ENCODE peak calls at places on chromosomes 16 and 17, in five cellular contexts. H is esophagus squamous epithelium, V is suprapubic skin, Y is A549, X is sigmoid colon. N is an unnamed sample.

GRCh38 chr16:23642246-23642774 is 1.0 kb downstream of the DCTN5 start:
- DNase-seq in V (no peak), X (no peak), H (no peak), Y (no peak), N (no peak)

GRCh38 chr16:11036040-11036439 is 91.7 kb downstream of the CLEC16A start:
- DNase-seq in Y (no peak), X (no peak), H (no peak), V (no peak), N (peak)

GRCh38 chr17:83058478-83059167 is 20.8 kb upstream of the METRNL start:
- DNase-seq in V (no peak), H (no peak), Y (no peak), X (peak), N (no peak)

GRCh38 chr17:42639484-42640474 is 19.3 kb upstream of the TUBG2 start:
- DNase-seq in X (no peak), Y (no peak), V (no peak), H (no peak), N (no peak)

GRCh38 chr17:76276461-76277299 is 11.5 kb downstream of the UBALD2 start:
- DNase-seq in H (no peak), Y (no peak), X (no peak), V (no peak), N (no peak)

GRCh38 chr17:49509588-49509917 is 14.5 kb downstream of the NGFR start:
- DNase-seq in Y (no peak), X (no peak), V (no peak), H (no peak), N (no peak)

GRCh38 chr16:81495321-81496234 is 51.0 kb downstream of the CMIP start:
- DNase-seq in Y (no peak), H (no peak), X (no peak), V (peak), N (no peak)

GRCh38 chr17:60089097-60089844 is 10.6 kb upstream of the HEATR6 start:
- DNase-seq in Y (no peak), V (no peak), X (no peak), H (no peak), N (peak)

GRCh38 chr17:72205357-72205756 is 84.5 kb downstream of the SOX9 start:
- DNase-seq in V (no peak), H (no peak), X (no peak), Y (no peak), N (no peak)

GRCh38 chr16:19140392-19140791 is 26.6 kb downstream of the ITPRIPL2 start:
- DNase-seq in H (no peak), X (no peak), V (no peak), Y (no peak), N (no peak)

GRCh38 chr16:9969580-9969979 is 212.6 kb downstream of the GRIN2A start:
- DNase-seq in H (no peak), V (no peak), Y (no peak), X (no peak), N (no peak)

GRCh38 chr16:78257376-78257728 is 157.9 kb downstream of the WWOX start:
- DNase-seq in V (no peak), X (no peak), Y (no peak), H (no peak), N (no peak)

GRCh38 chr17:66543526-66543925 is 241.1 kb downstream of the PRKCA start:
- DNase-seq in V (no peak), Y (no peak), X (no peak), H (no peak), N (no peak)

GRCh38 chr16:11152205-11152604 is 103.8 kb downstream of the SOCS1 start:
- DNase-seq in V (no peak), H (no peak), Y (no peak), X (no peak), N (no peak)

GRCh38 chr16:12187939-12188673 is 211.6 kb downstream of the SNX29 start:
- DNase-seq in H (no peak), Y (no peak), V (no peak), X (no peak), N (no peak)

DNA sequence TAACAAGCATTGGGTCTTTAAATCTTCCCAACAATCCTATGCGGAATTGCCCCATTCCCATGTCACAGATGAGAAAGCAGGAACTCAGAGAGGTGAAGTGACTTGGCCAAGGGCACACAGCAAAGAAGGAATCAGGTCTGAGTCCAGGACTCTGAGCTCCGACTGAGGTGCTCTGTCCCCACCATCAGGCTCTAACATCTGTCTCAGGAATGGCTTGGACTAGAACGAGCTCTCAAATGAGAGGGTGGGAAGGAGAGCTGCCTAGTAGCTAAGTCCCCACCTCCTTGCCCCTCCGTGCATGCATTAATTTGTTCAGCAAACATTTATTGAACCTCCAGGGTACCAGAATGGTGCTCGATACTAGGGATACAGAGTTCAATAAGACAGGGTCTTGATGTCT is 26.7 kb downstream of the ABCC3 start:
- DNase-seq in X (no peak), H (no peak), Y (no peak), V (no peak), N (no peak)
- TF ChIP-seq POLR2A in X (no peak), H (no peak), Y (no peak), V (no peak), N (no peak)

GRCh38 chr17:41547378-41547841 is 19.3 kb upstream of the KRT19 start:
- DNase-seq in H (no peak), Y (peak), X (no peak), V (no peak), N (no peak)

GRCh38 chr17:41547921-41548843 is 20.1 kb upstream of the KRT19 start:
- DNase-seq in Y (peak), V (no peak), X (peak), H (no peak), N (peak)

GRCh38 chr17:41546819-41547218 is 18.7 kb upstream of the KRT19 start:
- DNase-seq in V (no peak), H (no peak), Y (no peak), X (no peak), N (no peak)

GRCh38 chr17:41549596-41550039 is 21.5 kb upstream of the KRT19 start:
- DNase-seq in Y (no peak), H (no peak), V (no peak), X (no peak), N (no peak)

DNA sequence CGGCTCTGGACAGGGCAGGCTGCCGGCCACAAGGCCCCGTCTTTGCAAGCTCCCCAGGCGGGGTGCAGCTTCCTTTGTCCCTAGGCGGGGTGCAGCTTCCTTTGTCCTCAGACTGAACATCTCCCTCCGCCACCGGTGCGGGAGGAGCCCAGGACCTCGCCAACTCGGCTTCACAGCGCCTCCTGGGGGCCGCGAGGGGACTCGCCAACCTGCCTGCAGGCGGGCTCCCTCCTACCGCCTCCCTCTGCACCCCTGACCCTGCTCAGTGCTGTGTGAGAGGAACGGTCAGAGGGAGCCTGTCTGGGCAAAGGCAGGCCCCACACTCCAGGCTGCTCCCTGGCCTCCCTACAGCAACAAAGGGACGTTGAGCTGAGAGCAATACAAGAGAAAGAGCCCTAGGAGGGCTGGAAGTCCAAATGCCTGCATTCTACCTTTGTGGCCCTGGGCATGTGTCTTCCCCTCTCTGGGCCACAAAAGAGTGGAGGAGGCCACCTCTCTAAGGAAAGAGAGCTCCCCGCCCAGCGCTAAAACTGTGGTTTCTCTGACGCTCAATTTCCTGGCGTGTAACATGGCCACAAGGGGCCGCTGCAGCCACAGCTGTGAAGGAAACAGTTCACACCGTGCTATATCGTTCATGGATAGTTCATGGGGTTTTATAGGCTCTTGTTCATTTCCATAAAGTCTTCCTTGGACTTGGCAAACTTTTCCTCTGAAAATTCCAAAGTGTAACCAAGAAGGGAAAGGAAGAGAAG is 20.9 kb upstream of the KRT19 start:
- DNase-seq in H (no peak), Y (peak), X (peak), V (peak), N (peak)
- H3K4me3 ChIP-seq in H (peak), Y (peak), X (peak), V (peak), N (peak)

GRCh38 chr17:58390884-58391283 is 26.4 kb downstream of the RNF43 start:
- DNase-seq in V (no peak), X (no peak), Y (no peak), H (no peak), N (no peak)
- TF ChIP-seq POLR2A in V (no peak), X (no peak), Y (no peak), H (no peak), N (no peak)

DNA sequence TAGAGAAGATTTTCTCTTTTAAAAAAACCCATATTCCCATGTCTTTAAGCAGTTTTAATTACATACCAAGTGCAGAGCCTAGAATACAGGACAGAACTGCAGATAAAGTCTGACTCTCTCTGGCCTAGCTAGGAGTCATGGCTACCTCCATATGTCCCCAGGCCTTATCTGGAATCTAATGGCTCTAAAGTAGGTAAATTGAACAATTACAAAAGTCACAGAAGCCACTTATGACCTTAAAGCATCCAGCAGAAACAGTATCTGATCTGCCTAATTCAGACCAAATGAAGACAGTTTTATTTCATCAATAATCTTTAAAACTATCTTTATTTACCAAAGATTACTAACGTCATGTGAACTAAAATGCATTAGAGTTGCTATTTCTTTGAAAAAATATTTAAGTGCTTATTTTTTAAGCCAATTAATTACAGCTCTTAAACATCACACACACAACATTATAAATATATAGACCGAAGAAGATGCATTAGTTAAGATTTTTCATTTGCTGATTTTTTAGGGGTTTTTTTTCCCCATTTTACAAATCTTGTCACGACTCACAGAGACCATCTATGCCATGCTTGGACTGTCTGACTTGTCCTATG is 28.7 kb downstream of the PMM2 start:
- DNase-seq in Y (no peak), X (no peak), V (no peak), H (no peak), N (no peak)
- H3K4me3 ChIP-seq in Y (no peak), X (no peak), V (no peak), H (no peak), N (no peak)

DNA sequence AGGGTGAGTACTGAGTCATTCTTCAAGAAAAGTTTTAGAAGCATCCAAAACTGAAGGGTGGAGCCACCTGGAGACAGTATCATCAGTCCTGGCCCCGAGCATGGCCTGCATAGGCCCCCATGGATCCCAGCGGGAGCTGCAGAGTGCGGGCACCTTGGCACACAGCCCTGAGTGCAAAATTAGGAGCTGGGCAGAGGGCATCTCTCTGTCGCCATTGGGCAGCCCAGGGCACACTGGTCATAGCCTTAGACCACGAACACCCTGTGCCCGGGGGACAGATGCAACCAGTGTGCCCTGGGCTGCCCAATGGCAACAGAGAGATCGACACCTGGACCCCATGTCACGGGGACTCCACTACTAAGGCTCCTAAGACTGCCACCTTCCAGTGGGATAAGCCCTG is 14.6 kb downstream of the MAPT start:
- DNase-seq in V (no peak), Y (no peak), H (no peak), X (no peak), N (no peak)
- TF ChIP-seq POLR2A in V (no peak), Y (no peak), H (no peak), X (no peak), N (no peak)

DNA sequence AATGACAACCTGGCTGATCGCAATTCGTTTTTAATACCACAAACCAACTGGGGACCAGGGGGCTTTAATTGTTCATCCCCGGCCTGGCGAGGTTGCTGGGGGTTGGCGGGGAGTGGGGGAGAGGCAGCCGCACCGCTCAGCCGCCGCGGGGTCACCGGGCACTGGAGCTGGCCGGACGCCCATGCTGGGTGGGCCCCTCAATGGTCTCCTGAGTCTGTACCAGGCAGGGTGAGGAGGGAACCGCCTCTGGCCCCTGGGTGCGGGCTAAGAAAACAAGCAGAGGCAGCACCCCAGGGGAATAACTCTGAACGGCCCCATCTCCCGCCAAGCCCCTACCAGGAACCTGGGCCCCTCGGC is 43.9 kb downstream of the ACTG1 start:
- DNase-seq in V (no peak), H (no peak), Y (no peak), X (no peak), N (no peak)
- H3K4me3 ChIP-seq in V (no peak), H (no peak), Y (no peak), X (no peak), N (no peak)

DNA sequence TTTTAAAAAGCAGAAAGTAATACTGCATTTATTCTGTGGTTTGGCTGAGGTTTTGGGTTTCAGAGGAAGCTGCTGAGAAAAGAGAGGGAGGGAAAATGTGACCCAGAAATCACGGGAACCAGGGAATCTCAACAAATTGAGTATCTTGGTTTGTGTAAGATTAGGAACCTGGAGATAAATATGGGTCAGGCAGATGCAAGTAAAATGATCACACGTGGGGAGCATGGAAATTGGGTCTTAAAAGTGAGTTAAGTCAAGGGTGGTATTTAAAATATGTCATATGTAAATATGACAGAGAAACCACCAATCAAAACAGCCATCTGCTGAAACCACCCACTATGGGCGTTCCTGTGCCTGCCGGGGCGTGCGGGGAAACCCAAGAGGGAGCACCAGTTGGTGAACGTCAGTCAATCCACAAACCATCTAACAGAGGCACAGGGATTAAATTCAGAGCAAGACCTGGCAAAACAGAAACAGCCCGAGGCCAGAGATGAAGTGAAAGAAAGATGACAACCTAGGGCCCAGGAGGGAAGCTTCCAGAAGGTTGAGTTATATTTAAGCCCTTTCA is 33.4 kb downstream of the CDH13 start:
- DNase-seq in Y (no peak), X (no peak), V (no peak), H (no peak), N (no peak)
- TF ChIP-seq POLR2A in Y (no peak), X (no peak), V (no peak), H (no peak), N (no peak)

N was measured in thyroid gland.